ENCODE peak calls at places on chromosomes 3 and 15, in seven cellular contexts. L, Z, S, B, Q, J and T are unnamed samples.

GRCh38 chr3:125057186-125057850 is 1.5 kb upstream of the HEG1 start:
- DNase-seq in Q (no peak), J (no peak), S (no peak), Z (no peak), L (no peak), B (no peak), T (no peak)

GRCh38 chr3:41200669-41201021 is 1.3 kb downstream of the CTNNB1 start:
- DNase-seq in Q (no peak), J (no peak), B (no peak), L (peak), Z (peak), S (peak), T (no peak)

GRCh38 chr3:4720316-4721075 is 227.3 kb downstream of the ITPR1 start:
- DNase-seq in L (no peak), Q (peak), J (no peak), S (peak), B (peak), Z (peak), T (peak)

GRCh38 chr15:39744334-39745103 is 38.1 kb downstream of the FSIP1 start:
- DNase-seq in Q (no peak), S (no peak), Z (no peak), L (no peak), B (no peak), J (no peak), T (no peak)

GRCh38 chr15:39695793-39696192 is 86.8 kb downstream of the FSIP1 start:
- DNase-seq in B (no peak), Q (no peak), J (no peak), L (no peak), S (no peak), Z (no peak), T (no peak)

GRCh38 chr3:73235768-73236167 is 174.3 kb downstream of the EBLN2 start:
- DNase-seq in S (no peak), Z (no peak), B (no peak), J (no peak), Q (no peak), L (no peak), T (no peak)

GRCh38 chr15:88835119-88835518 is 31.9 kb downstream of the ACAN start:
- DNase-seq in S (no peak), Q (no peak), J (no peak), L (no peak), Z (no peak), B (no peak), T (no peak)

GRCh38 chr3:117628896-117629295 is 919.3 kb downstream of the TUSC7 start:
- DNase-seq in B (no peak), Q (no peak), L (no peak), J (no peak), S (no peak), Z (no peak), T (peak)

GRCh38 chr3:124965413-124965812 is 30.9 kb upstream of the MUC13 start:
- DNase-seq in L (no peak), Z (no peak), B (no peak), S (no peak), J (no peak), Q (no peak), T (no peak)

GRCh38 chr3:34782876-34783275 is 856.4 kb upstream of the ARPP21 start:
- DNase-seq in Z (no peak), L (no peak), B (no peak), Q (no peak), S (no peak), J (no peak), T (no peak)

GRCh38 chr15:46080018-46080417 is 445.2 kb downstream of the SQOR start:
- DNase-seq in J (no peak), B (no peak), Q (no peak), Z (no peak), S (no peak), L (no peak), T (peak)

GRCh38 chr15:93152264-93152884 is 63.4 kb upstream of the RGMA start:
- DNase-seq in J (no peak), S (no peak), L (no peak), B (no peak), Z (no peak), Q (no peak), T (no peak)

GRCh38 chr3:172096881-172097420 is 57.6 kb downstream of the FNDC3B start:
- DNase-seq in J (no peak), Z (no peak), B (no peak), L (no peak), S (peak), Q (no peak), T (peak)